ENCODE peak calls at places on chromosome 2, in eight cellular contexts. H is fibroblast of mammary gland, J is GM13977, Y is fibroblast of lung, T is fibroblast of villous mesenchyme, R is bronchial epithelial cell, L is RWPE1, M is AG09319. E is an unnamed sample.

GRCh38 chr2:172845008-172845670 is 109.5 kb downstream of the RAPGEF4 start:
- DNase-seq in H (no peak), J (no peak), Y (no peak), T (no peak), R (no peak), L (no peak), M (no peak), E (no peak)

GRCh38 chr2:128568106-128568505 is 249.4 kb upstream of the HS6ST1 start:
- DNase-seq in H (no peak), J (no peak), Y (no peak), T (no peak), R (no peak), L (no peak), M (no peak), E (no peak)

GRCh38 chr2:138125306-138125900 is 161.1 kb downstream of the HNMT start:
- DNase-seq in H (no peak), J (no peak), Y (no peak), T (no peak), R (peak), L (no peak), M (no peak), E (no peak)

GRCh38 chr2:2876350-2877042 is 501.1 kb downstream of the EIPR1 start:
- DNase-seq in H (no peak), J (no peak), Y (no peak), T (no peak), R (no peak), L (no peak), M (no peak), E (no peak)

GRCh38 chr2:235458839-235459273 is 35.0 kb upstream of the AGAP1 start:
- DNase-seq in H (peak), J (no peak), Y (peak), T (peak), R (peak), L (peak), M (no peak), E (no peak)

GRCh38 chr2:99507964-99508818 is 18.4 kb upstream of the REV1 start:
- DNase-seq in H (no peak), J (no peak), Y (no peak), T (no peak), R (peak), L (no peak), M (no peak), E (no peak)

GRCh38 chr2:1704606-1705556 is 39.4 kb downstream of the PXDN start:
- DNase-seq in H (no peak), J (no peak), Y (no peak), T (peak), R (peak), L (peak), M (no peak), E (no peak)

GRCh38 chr2:240247241-240247867 is 106.9 kb upstream of the OTOS start:
- DNase-seq in H (peak), J (no peak), Y (no peak), T (no peak), R (no peak), L (no peak), M (peak), E (no peak)

GRCh38 chr2:84946204-84947009 is 24.6 kb upstream of the KCMF1 start:
- DNase-seq in H (peak), J (peak), Y (peak), T (no peak), R (peak), L (peak), M (no peak), E (no peak)
- TF ChIP-seq CTCF in H (no peak), J (peak), Y (no peak), T (no peak), R (no peak), L (no peak), M (peak), E (no peak)

GRCh38 chr2:26922638-26923466 is 47.6 kb upstream of the MAPRE3 start:
- DNase-seq in H (peak), J (peak), Y (peak), T (peak), R (peak), L (peak), M (no peak), E (no peak)
- TF ChIP-seq CTCF in H (peak), J (peak), Y (peak), T (peak), R (peak), L (no peak), M (peak), E (no peak)

GRCh38 chr2:100581265-100581612 is 18.4 kb downstream of the PDCL3 start:
- DNase-seq in H (no peak), J (no peak), Y (no peak), T (no peak), R (no peak), L (no peak), M (no peak), E (no peak)

GRCh38 chr2:100580474-100581264 is 17.9 kb downstream of the PDCL3 start:
- DNase-seq in H (no peak), J (peak), Y (no peak), T (no peak), R (no peak), L (no peak), M (no peak), E (no peak)

GRCh38 chr2:100577777-100578176 is 15.0 kb downstream of the PDCL3 start:
- DNase-seq in H (peak), J (no peak), Y (peak), T (no peak), R (peak), L (peak), M (no peak), E (no peak)
- TF ChIP-seq CTCF in H (peak), J (no peak), Y (no peak), T (no peak), R (no peak), L (no peak), M (no peak), E (no peak)

GRCh38 chr2:98102878-98103277 is 15.9 kb downstream of the VWA3B start:
- DNase-seq in H (no peak), J (no peak), Y (no peak), T (no peak), R (no peak), L (no peak), M (no peak), E (no peak)

GRCh38 chr2:98099939-98100743 is 13.2 kb downstream of the VWA3B start:
- DNase-seq in H (no peak), J (no peak), Y (peak), T (no peak), R (no peak), L (no peak), M (no peak), E (no peak)
- TF ChIP-seq CTCF in H (no peak), J (no peak), Y (no peak), T (no peak), R (no peak), L (no peak), M (no peak), E (no peak)

GRCh38 chr2:211049321-211050018 is 493.1 kb downstream of the CPS1 start:
- DNase-seq in H (no peak), J (no peak), Y (no peak), T (no peak), R (no peak), L (no peak), M (no peak), E (no peak)

GRCh38 chr2:211055438-211055837 is 499.0 kb downstream of the CPS1 start:
- DNase-seq in H (no peak), J (no peak), Y (no peak), T (no peak), R (no peak), L (no peak), M (no peak), E (no peak)
- TF ChIP-seq CTCF in H (peak), J (no peak), Y (no peak), T (no peak), R (no peak), L (no peak), M (no peak), E (no peak)

GRCh38 chr2:233409286-233409991 is 55.1 kb downstream of the DGKD start:
- DNase-seq in H (no peak), J (no peak), Y (no peak), T (peak), R (no peak), L (no peak), M (no peak), E (no peak)
- TF ChIP-seq CTCF in H (no peak), J (no peak), Y (no peak), T (no peak), R (no peak), L (no peak), M (no peak), E (no peak)

DNA sequence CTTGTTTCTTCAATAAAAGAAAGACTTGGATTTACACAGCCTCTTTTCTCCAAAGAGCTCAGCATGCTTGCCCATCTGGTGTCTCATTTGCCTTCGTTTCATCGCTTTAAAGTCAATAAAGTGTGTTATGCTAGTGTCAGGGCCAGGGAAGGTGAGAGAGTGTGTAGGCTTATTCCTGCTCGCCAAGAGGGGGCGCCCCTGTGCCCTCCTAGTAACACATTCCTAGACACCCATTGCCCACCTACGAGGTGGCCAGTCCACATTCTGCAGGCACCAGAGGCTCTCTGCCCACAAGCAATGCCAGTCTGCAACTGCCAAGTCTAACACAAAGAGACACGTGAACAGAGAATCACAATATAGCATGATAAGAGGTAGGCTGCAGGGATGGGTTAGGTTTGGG is 39.4 kb upstream of the DAPL1 start:
- DNase-seq in H (no peak), J (no peak), Y (no peak), T (no peak), R (no peak), L (no peak), M (no peak), E (no peak)
- TF ChIP-seq CTCF in H (peak), J (peak), Y (peak), T (peak), R (peak), L (no peak), M (peak), E (no peak)

DNA sequence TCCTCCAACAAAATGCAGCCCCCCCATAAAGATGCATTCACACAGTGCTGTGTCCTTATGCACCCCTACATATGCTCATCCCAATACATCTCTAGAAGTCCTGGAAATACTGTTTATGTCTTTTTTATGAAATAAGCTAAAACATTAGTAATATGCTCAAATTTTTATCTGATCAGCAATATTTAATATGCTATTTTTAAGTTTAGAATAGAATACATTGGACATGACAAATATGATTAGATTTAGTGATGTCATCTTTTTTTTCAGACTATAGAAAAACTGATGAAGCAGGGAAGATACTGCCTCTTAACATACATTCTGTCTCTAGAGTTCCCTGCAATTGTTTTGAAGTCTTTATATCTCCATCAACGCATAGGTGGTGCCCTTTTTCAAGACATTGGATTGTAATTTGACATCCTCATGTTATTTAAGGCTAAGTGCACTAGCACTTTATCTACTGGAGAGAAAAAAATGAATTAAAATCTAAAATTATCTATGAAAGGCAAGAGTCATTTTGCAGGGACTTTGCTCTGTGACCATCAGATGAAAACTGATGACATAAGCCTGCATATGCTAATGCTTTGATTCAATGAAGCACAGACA is 395.3 kb downstream of the LPIN1 start:
- DNase-seq in H (no peak), J (no peak), Y (no peak), T (no peak), R (no peak), L (no peak), M (no peak), E (no peak)
- TF ChIP-seq CTCF in H (no peak), J (no peak), Y (no peak), T (no peak), R (no peak), L (no peak), M (no peak), E (no peak)

E was measured in mesothelial cell of epicardium.